ENCODE peak calls at places on chromosomes 16 and 17, in nine cellular contexts. S is HuH-7.5; Q is activated T-helper 1 cell treated with Interleukin-2 at 50 U/mL for 16 hours; M is body of pancreas; Z is stimulated activated naive CD8-positive, alpha-beta T cell treated with anti-CD3 and anti-CD28 coated beads, Interleukin-15, Interleukin-2, amounts not matched to agents 100 U/mL and 50 U/mL, for 24 hours; I is GM19239; A is tibial nerve; X is GM12865; G is NCI-H1092. Y is an unnamed sample.

GRCh38 chr16:4674926-4675530 is 18.3 kb upstream of the NUDT16L1 start:
- DNase-seq in S (no peak), Q (no peak), M (no peak), Z (no peak), I (no peak), A (no peak), X (no peak), G (no peak), Y (no peak)

GRCh38 chr17:45293413-45294211 is 23.2 kb downstream of the MAP3K14 start:
- DNase-seq in S (no peak), Q (no peak), M (peak), Z (no peak), I (no peak), A (peak), X (peak), G (no peak), Y (peak)

GRCh38 chr16:66695935-66696668 is 441 bp downstream of the CMTM4 start:
- DNase-seq in S (peak), Q (peak), M (peak), Z (peak), I (peak), A (no peak), X (peak), G (no peak), Y (peak)

GRCh38 chr17:74864866-74865395 is 5.2 kb upstream of the GRIN2C start:
- DNase-seq in S (peak), Q (peak), M (peak), Z (peak), I (peak), A (peak), X (peak), G (no peak), Y (peak)

GRCh38 chr17:13478326-13478830 is 123.4 kb downstream of the HS3ST3A1 start:
- DNase-seq in S (no peak), Q (no peak), M (no peak), Z (no peak), I (no peak), A (no peak), X (no peak), G (no peak), Y (no peak)

GRCh38 chr17:70208825-70209555 is 39.7 kb downstream of the KCNJ2 start:
- DNase-seq in S (no peak), Q (no peak), M (peak), Z (no peak), I (no peak), A (no peak), X (peak), G (no peak), Y (no peak)

GRCh38 chr16:89375686-89376085 is 114.7 kb downstream of the ANKRD11 start:
- DNase-seq in S (no peak), Q (no peak), M (no peak), Z (no peak), I (no peak), A (no peak), X (no peak), G (no peak), Y (no peak)

GRCh38 chr17:42198897-42199296 is 4.6 kb upstream of the GHDC start:
- DNase-seq in S (no peak), Q (no peak), M (peak), Z (no peak), I (no peak), A (no peak), X (no peak), G (no peak), Y (no peak)

Y was measured in heart right ventricle.